ENCODE peak calls at places on chromosomes 4 and X, in six cellular contexts. One of them, this sample, is unnamed.

GRCh38 chr4:183842134-183842838 is 62.8 kb upstream of the STOX2 start:
- DNase-seq in endodermal cell: no peak
- DNase-seq in ovary: no peak
- DNase-seq in testis: no peak
- DNase-seq in aorta: no peak
- DNase-seq in PC-3: no peak
- DNase-seq in this sample: no peak

GRCh38 chrX:140712413-140713173 is 3.0 kb downstream of the LINC00632 start:
- DNase-seq in PC-3: peak; percentile 46
- DNase-seq in aorta: peak; percentile 75
- DNase-seq in testis: peak; percentile 43
- DNase-seq in endodermal cell: peak; percentile 84
- DNase-seq in ovary: peak; percentile 30
- DNase-seq in this sample: peak; percentile 58

GRCh38 chr4:168480991-168481588 is 798 bp upstream of the DDX60L start:
- DNase-seq in aorta: no peak
- DNase-seq in ovary: no peak
- DNase-seq in testis: peak; percentile 31
- DNase-seq in PC-3: peak; percentile 82
- DNase-seq in endodermal cell: no peak
- DNase-seq in this sample: peak; percentile 14

GRCh38 chrX:43663173-43663572 is 7.1 kb downstream of the MAOA start:
- DNase-seq in endodermal cell: no peak
- DNase-seq in ovary: no peak
- DNase-seq in aorta: no peak
- DNase-seq in PC-3: no peak
- DNase-seq in testis: no peak
- DNase-seq in this sample: no peak

GRCh38 chrX:152642931-152643525 is 5.3 kb downstream of the GABRQ start:
- DNase-seq in ovary: no peak
- DNase-seq in testis: no peak
- DNase-seq in endodermal cell: no peak
- DNase-seq in PC-3: no peak
- DNase-seq in aorta: no peak
- DNase-seq in this sample: no peak

GRCh38 chrX:29257516-29257915 is 670.3 kb downstream of the IL1RAPL1 start:
- DNase-seq in testis: no peak
- DNase-seq in PC-3: no peak
- DNase-seq in aorta: no peak
- DNase-seq in ovary: no peak
- DNase-seq in endodermal cell: no peak
- DNase-seq in this sample: no peak

GRCh38 chr4:183289688-183290087 is 30.4 kb downstream of the CLDN22 start:
- DNase-seq in aorta: no peak
- DNase-seq in testis: no peak
- DNase-seq in ovary: no peak
- DNase-seq in endodermal cell: peak; percentile 74
- DNase-seq in PC-3: no peak
- DNase-seq in this sample: no peak

GRCh38 chr4:82423245-82424054 is 6.8 kb downstream of the HNRNPDL start:
- DNase-seq in ovary: no peak
- DNase-seq in endodermal cell: no peak
- DNase-seq in aorta: no peak
- DNase-seq in testis: no peak
- DNase-seq in PC-3: peak; percentile 87
- DNase-seq in this sample: no peak

GRCh38 chrX:108437789-108438623 is at the start of gene COL4A6:
- DNase-seq in endodermal cell: peak; percentile 90
- DNase-seq in ovary: peak; percentile 31
- DNase-seq in testis: peak; percentile 38
- DNase-seq in PC-3: no peak
- DNase-seq in aorta: peak; percentile 40
- DNase-seq in this sample: peak; percentile 5

GRCh38 chrX:108437354-108437753 is 868 bp downstream of the COL4A6 start:
- DNase-seq in ovary: no peak
- DNase-seq in testis: no peak
- DNase-seq in aorta: no peak
- DNase-seq in PC-3: no peak
- DNase-seq in endodermal cell: no peak
- DNase-seq in this sample: no peak

GRCh38 chrX:108443065-108443464 is 3.4 kb downstream of the COL4A5 start:
- DNase-seq in PC-3: no peak
- DNase-seq in endodermal cell: no peak
- DNase-seq in aorta: no peak
- DNase-seq in testis: no peak
- DNase-seq in ovary: no peak
- DNase-seq in this sample: no peak

GRCh38 chrX:108439434-108439883 is at the start of gene COL4A5:
- DNase-seq in aorta: peak; percentile 52
- DNase-seq in PC-3: peak; percentile 90
- DNase-seq in endodermal cell: peak; percentile 85
- DNase-seq in ovary: peak; percentile 49
- DNase-seq in testis: peak; percentile 71
- DNase-seq in this sample: peak; percentile 25

DNA sequence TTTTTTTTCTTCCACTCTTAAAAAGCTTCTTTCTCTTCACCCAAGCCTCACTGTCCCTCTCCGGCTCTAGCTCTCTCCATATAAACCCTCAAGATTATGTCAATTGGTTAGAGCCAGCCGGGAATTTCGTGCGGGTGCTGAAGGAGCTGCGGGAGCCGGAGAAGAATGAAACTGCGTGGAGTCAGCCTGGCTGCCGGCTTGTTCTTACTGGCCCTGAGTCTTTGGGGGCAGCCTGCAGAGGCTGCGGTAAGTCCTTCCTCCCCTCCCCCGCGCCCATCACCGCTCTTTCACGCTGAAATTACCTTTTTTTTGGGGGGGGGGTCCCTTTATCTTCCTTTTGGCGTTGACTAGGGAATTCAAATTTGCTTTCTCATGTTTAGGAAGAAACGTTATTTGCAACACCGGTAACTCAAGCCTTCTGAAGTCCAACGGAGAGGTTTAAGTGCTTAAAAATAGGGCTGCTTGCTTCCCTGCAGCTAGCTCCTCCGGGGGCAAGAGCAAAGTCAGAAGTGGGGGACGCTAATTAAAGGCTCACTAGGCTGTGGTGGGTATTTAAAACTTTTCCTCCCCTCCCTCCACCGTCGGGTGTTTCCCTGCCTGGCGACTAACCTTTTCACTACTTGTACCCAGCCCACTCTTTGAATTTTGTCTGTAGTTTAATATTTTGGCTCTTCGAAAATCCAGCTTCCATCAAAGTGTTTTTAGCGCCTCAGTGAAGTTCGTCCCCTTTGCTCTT is 491 bp downstream of the COL4A5 start:
- DNase-seq in aorta: peak; percentile 51
- DNase-seq in testis: peak; percentile 20
- DNase-seq in endodermal cell: peak; percentile 70
- DNase-seq in ovary: peak; percentile 28
- DNase-seq in PC-3: no peak
- DNase-seq in this sample: peak; percentile 12
- H3K4me3 ChIP-seq in aorta: peak overlapping the region; percentile 88
- H3K4me3 ChIP-seq in testis: peak overlapping the region; percentile 71
- H3K4me3 ChIP-seq in endodermal cell: peak overlapping the region; percentile 94
- H3K4me3 ChIP-seq in ovary: peak overlapping the region; percentile 43
- H3K4me3 ChIP-seq in PC-3: peak overlapping the region; percentile 87
- H3K4me3 ChIP-seq in this sample: peak overlapping the region; percentile 58

DNA sequence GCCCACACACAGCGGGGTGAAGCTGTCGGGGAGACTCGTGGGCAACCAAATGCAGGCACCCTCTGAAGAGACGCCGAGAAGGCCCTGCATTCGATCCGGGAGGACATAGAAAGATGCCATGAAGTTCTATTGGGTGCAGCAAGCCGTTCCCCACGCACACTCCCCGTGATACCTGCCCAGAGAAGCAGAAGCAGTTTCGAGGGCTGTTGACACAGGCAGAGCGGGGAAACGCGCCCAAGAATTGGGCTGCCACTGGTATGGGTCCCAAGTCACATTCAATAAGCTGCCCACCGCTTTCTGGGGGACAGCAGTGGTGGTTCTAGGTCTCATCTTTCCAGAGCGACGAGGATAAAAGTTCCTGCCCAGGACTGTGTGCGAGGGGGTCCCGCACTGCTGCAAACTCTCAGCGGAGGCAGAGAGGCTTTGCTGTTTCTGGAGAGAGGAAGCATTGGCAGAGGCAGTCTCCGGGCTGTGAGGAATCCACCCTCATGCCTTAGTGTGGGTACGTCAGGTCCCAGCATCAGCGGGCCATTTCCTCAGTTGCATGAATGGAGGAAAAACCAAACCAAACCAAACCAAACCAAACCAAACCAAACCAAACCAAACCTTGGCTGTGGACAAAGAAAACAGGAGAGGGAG is 10.1 kb downstream of the PITX2 start:
- DNase-seq in PC-3: no peak
- DNase-seq in ovary: no peak
- DNase-seq in aorta: no peak
- DNase-seq in testis: no peak
- DNase-seq in endodermal cell: peak; percentile 64
- DNase-seq in this sample: no peak
- H3K4me1 ChIP-seq in PC-3: peaks cover 9% of the 10 kb centered on the region
- H3K4me1 ChIP-seq in ovary: no peaks in the 10 kb centered on the region
- H3K4me1 ChIP-seq in aorta: no peaks in the 10 kb centered on the region
- H3K4me1 ChIP-seq in testis: no peaks in the 10 kb centered on the region
- H3K4me1 ChIP-seq in endodermal cell: peaks cover 24% of the 10 kb centered on the region
- H3K4me1 ChIP-seq in this sample: peaks cover 7% of the 10 kb centered on the region

DNA sequence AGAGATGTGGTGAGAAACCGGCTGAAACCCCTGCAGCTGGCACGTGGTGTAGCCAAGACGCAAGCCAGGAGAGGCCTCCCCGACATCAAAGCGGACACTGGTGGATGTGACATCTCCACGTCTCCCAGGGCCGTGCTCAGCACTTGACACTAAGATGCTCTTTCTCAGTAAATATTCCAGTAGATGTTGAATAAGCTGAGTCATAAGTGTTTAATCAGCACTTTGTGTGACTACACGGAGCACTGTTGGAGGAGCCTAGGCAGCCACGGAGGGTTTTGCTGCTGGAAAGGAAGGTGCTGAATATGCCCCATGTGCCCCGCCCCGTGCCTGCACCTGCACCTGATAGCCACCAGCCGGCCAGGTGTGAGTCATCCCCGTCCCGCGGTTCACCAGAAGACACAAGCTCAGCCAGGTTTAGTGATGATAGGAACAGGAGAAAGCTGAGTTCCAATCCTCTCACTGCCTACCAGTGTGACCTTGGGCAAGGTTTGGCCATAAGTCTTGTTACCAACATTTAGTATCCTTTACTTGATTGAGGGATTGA is 29.0 kb upstream of the C4orf50 start:
- DNase-seq in PC-3: peak; percentile 19
- DNase-seq in testis: no peak
- DNase-seq in endodermal cell: peak; percentile 82
- DNase-seq in ovary: no peak
- DNase-seq in aorta: no peak
- DNase-seq in this sample: no peak
- H3K27me3 ChIP-seq in PC-3: peaks cover 7% of the 10 kb centered on the region
- H3K27me3 ChIP-seq in testis: no peaks in the 10 kb centered on the region
- H3K27me3 ChIP-seq in endodermal cell: no peaks in the 10 kb centered on the region
- H3K27me3 ChIP-seq in ovary: no peaks in the 10 kb centered on the region
- H3K27me3 ChIP-seq in aorta: no peaks in the 10 kb centered on the region
- H3K27me3 ChIP-seq in this sample: peaks cover 45% of the 10 kb centered on the region

DNA sequence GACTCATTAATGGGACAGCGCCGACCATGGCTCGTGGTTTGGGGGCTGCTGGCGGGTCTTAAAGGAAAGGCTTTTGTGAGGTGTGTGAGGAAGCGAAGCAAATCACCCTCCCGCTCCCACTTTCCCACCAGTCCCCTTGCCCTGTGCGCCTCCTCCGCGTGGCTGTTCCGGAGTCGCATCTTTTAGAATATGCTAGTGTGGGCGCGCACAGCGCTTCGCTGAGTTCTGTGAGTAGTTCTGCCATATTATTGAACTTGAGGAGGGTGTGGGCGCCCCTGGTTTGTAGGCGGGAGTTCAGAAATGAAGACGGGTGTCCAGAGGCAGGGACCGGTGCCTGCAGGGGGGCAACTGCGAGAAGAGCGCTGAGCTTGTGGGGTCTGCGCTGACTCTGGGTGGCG is 49.1 kb downstream of the ZNF141 start:
- DNase-seq in endodermal cell: no peak
- DNase-seq in aorta: no peak
- DNase-seq in testis: peak; percentile 20
- DNase-seq in PC-3: no peak
- DNase-seq in ovary: no peak
- DNase-seq in this sample: no peak
- H3K4me3 ChIP-seq in endodermal cell: no peak overlapping the region
- H3K4me3 ChIP-seq in aorta: no peak overlapping the region
- H3K4me3 ChIP-seq in testis: peak overlapping the region; percentile 63
- H3K4me3 ChIP-seq in PC-3: no peak overlapping the region
- H3K4me3 ChIP-seq in ovary: no peak overlapping the region
- H3K4me3 ChIP-seq in this sample: no peak overlapping the region

DNA sequence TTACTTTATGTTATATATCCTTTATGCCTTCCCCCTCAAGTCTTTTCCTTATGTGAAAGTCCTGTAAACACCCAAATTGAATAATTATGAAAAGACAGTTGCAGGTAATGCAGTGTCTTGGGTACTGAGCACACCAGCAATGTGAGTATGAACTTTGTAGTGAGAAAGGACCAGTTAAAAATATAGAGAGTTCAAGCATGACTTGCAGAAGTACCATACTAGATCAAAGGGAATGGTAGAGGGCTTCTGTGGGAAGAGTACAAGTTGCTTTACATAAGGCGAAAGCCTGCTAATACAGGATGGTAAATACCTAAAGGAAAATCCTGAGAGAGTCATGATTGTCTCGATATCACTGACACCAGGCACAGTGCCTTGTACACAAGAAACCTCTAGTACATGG is 25.7 kb downstream of the KIAA0232 start:
- DNase-seq in testis: no peak
- DNase-seq in aorta: no peak
- DNase-seq in endodermal cell: no peak
- DNase-seq in PC-3: no peak
- DNase-seq in ovary: no peak
- DNase-seq in this sample: no peak
- H3K4me1 ChIP-seq in testis: peaks cover 4% of the 10 kb centered on the region
- H3K4me1 ChIP-seq in aorta: no peaks in the 10 kb centered on the region
- H3K4me1 ChIP-seq in endodermal cell: no peaks in the 10 kb centered on the region
- H3K4me1 ChIP-seq in PC-3: peaks cover 24% of the 10 kb centered on the region
- H3K4me1 ChIP-seq in ovary: peaks cover 4% of the 10 kb centered on the region
- H3K4me1 ChIP-seq in this sample: peaks cover 25% of the 10 kb centered on the region

This sample was measured in heart right ventricle.